ENCODE peak calls at places on chromosomes 4 and X, in ten cellular contexts. C, K, N, T, L, F, H, M, Z and J are unnamed samples.

GRCh38 chrX:134664202-134664601 is 5.9 kb upstream of the PLAC1 start:
- DNase-seq in T (no peak), Z (no peak), C (no peak), K (no peak), L (no peak), N (no peak), M (no peak), F (no peak), H (no peak), J (no peak)

GRCh38 chrX:8284131-8284530 is 113.1 kb upstream of the VCX2 start:
- DNase-seq in L (no peak), N (no peak), M (no peak), T (no peak), F (no peak), Z (no peak), H (no peak), C (no peak), K (peak), J (no peak)

GRCh38 chrX:108664701-108665100 is 71.7 kb downstream of the IRS4 start:
- DNase-seq in K (no peak), Z (no peak), C (no peak), F (no peak), N (no peak), T (no peak), M (no peak), L (no peak), H (no peak), J (no peak)

GRCh38 chr4:111992604-111993151 is 152.6 kb upstream of the FAM241A start:
- DNase-seq in K (no peak), T (no peak), N (no peak), M (no peak), Z (no peak), L (no peak), F (no peak), C (no peak), H (no peak), J (no peak)

GRCh38 chr4:89305712-89306437 is 1.7 kb downstream of the GPRIN3 start:
- DNase-seq in M (peak), Z (no peak), L (peak), H (no peak), C (no peak), T (peak), K (no peak), F (no peak), N (no peak), J (no peak)

GRCh38 chrX:56794404-56794803 is 65.4 kb downstream of the NBDY start:
- DNase-seq in T (no peak), Z (no peak), M (no peak), N (no peak), L (no peak), H (no peak), F (no peak), C (no peak), K (no peak), J (no peak)

GRCh38 chr4:26320453-26321325 is at the start of gene RBPJ:
- DNase-seq in L (peak), N (peak), C (peak), T (peak), Z (peak), M (peak), K (peak), H (peak), F (peak), J (peak)

GRCh38 chr4:81724925-81725329 is 253.2 kb upstream of the RASGEF1B start:
- DNase-seq in C (peak), K (no peak), M (no peak), N (peak), Z (peak), T (no peak), F (no peak), H (peak), L (no peak), J (peak)

GRCh38 chr4:169811476-169811875 is 53.7 kb upstream of the HPF1 start:
- DNase-seq in K (no peak), H (no peak), M (no peak), C (no peak), L (no peak), F (no peak), N (no peak), T (no peak), Z (no peak), J (no peak)

GRCh38 chr4:174314770-174315169 is 31.1 kb downstream of the CEP44 start:
- DNase-seq in L (peak), N (no peak), T (peak), C (peak), F (no peak), M (peak), H (no peak), Z (no peak), K (peak), J (no peak)

GRCh38 chr4:159117968-159118367 is 15.1 kb downstream of the RAPGEF2 start:
- DNase-seq in K (no peak), C (no peak), L (no peak), H (no peak), F (no peak), T (no peak), Z (no peak), M (no peak), N (peak), J (no peak)

GRCh38 chr4:8409271-8410065 is 31.1 kb downstream of the ACOX3 start:
- DNase-seq in C (no peak), L (peak), F (no peak), T (peak), N (peak), M (no peak), H (no peak), Z (peak), K (peak), J (no peak)

GRCh38 chr4:143618811-143619210 is 81.7 kb downstream of the FREM3 start:
- DNase-seq in H (no peak), N (no peak), Z (no peak), L (no peak), C (no peak), T (no peak), F (no peak), M (no peak), K (no peak), J (no peak)

GRCh38 chr4:88791274-88791673 is 93.6 kb upstream of the NAP1L5 start:
- DNase-seq in F (no peak), N (no peak), L (peak), T (peak), K (peak), C (peak), M (peak), Z (no peak), H (no peak), J (no peak)

GRCh38 chr4:97938141-97938540 is 205.1 kb downstream of the STPG2 start:
- DNase-seq in Z (no peak), F (no peak), N (no peak), L (no peak), T (no peak), C (no peak), K (no peak), M (no peak), H (no peak), J (peak)

GRCh38 chr4:140653718-140654515 is 85.2 kb upstream of the UCP1 start:
- DNase-seq in C (no peak), H (no peak), N (no peak), Z (no peak), M (peak), L (no peak), T (peak), F (no peak), K (no peak), J (no peak)

GRCh38 chr4:52982246-52982950 is 120.3 kb downstream of the RASL11B start:
- DNase-seq in Z (no peak), K (peak), H (no peak), L (peak), N (no peak), T (peak), F (no peak), M (peak), C (peak), J (no peak)

GRCh38 chrX:12844319-12844718 is 22.6 kb upstream of the TLR7 start:
- DNase-seq in C (no peak), L (no peak), N (no peak), M (no peak), K (no peak), T (no peak), Z (no peak), F (no peak), H (no peak), J (no peak)

GRCh38 chr4:127604949-127605709 is 27.6 kb upstream of the INTU start:
- DNase-seq in F (no peak), C (peak), T (peak), H (no peak), L (peak), Z (no peak), M (peak), N (no peak), K (peak), J (no peak)